ENCODE peak calls at places on chromosomes 16 and 17, in ten cellular contexts. J is stimulated activated naive CD8-positive, alpha-beta T cell treated with anti-CD3 and anti-CD28 coated beads, Interleukin-15, amount 100 ng/mL, for 72 hours; R is stimulated activated CD8-positive, alpha-beta memory T cell treated with anti-CD3 and anti-CD28 coated beads, Interleukin-4, amount 100 ng/mL, for 4 hours; O is CD8-positive, alpha-beta memory T cell; D is EL; G is MCF 10A; P is amniotic stem cell; Z is DMS79; L is neural crest cell; M is CD4-positive, CD25-positive, alpha-beta regulatory T cell. K is an unnamed sample.

GRCh38 chr17:80307994-80308671 is 47.5 kb downstream of the RNF213 start:
- DNase-seq in J (no peak), M (no peak), G (no peak), R (no peak), O (no peak), D (no peak), Z (no peak), P (no peak), L (no peak), K (no peak)

GRCh38 chr17:28370035-28370743 is at the start of gene VTN:
- DNase-seq in G (peak), P (no peak), L (peak), O (no peak), J (no peak), R (no peak), M (no peak), Z (no peak), D (peak), K (peak)

GRCh38 chr16:62870554-62870953 is 834.3 kb upstream of the CDH8 start:
- DNase-seq in Z (no peak), R (no peak), G (no peak), D (no peak), J (no peak), M (no peak), O (no peak), L (no peak), P (no peak), K (no peak)

GRCh38 chr17:76472258-76472645 is 4.8 kb downstream of the AANAT start:
- DNase-seq in D (no peak), P (no peak), G (no peak), J (no peak), Z (no peak), L (no peak), R (no peak), O (no peak), M (no peak), K (no peak)

GRCh38 chr16:2740476-2740875 is 12.0 kb upstream of the SRRM2 start:
- DNase-seq in D (no peak), L (no peak), J (no peak), G (no peak), O (no peak), Z (no peak), P (no peak), R (no peak), M (no peak), K (no peak)

GRCh38 chr17:44071772-44072171 is 1.2 kb downstream of the G6PC3 start:
- DNase-seq in D (peak), P (no peak), Z (peak), O (no peak), L (no peak), M (no peak), G (peak), R (no peak), J (no peak), K (no peak)

GRCh38 chr17:9330140-9330902 is 245.3 kb downstream of the STX8 start:
- DNase-seq in D (no peak), Z (no peak), G (no peak), M (no peak), L (peak), J (no peak), R (no peak), O (no peak), P (no peak), K (no peak)

GRCh38 chr17:28576758-28577465 is at the start of gene ALDOC:
- DNase-seq in R (peak), J (peak), Z (no peak), D (peak), O (peak), G (peak), L (peak), P (peak), M (peak), K (peak)

GRCh38 chr17:70205386-70205785 is 36.1 kb downstream of the KCNJ2 start:
- DNase-seq in Z (no peak), R (no peak), L (no peak), M (no peak), P (no peak), J (no peak), G (no peak), O (no peak), D (no peak), K (no peak)

GRCh38 chr16:69917739-69918138 is 33.4 kb upstream of the CLEC18A start:
- DNase-seq in L (no peak), J (no peak), R (no peak), Z (no peak), M (no peak), G (peak), P (peak), O (no peak), D (peak), K (peak)

GRCh38 chr16:47461598-47462266 is 601 bp downstream of the PHKB start:
- DNase-seq in G (peak), D (peak), L (peak), R (no peak), O (no peak), Z (peak), P (no peak), M (no peak), J (peak), K (no peak)

GRCh38 chr16:68235105-68235881 is 634 bp downstream of the ESRP2 start:
- DNase-seq in R (no peak), M (no peak), D (no peak), O (no peak), L (no peak), Z (no peak), J (no peak), P (no peak), G (peak), K (no peak)

GRCh38 chr17:17416400-17417360 is 60.1 kb upstream of the MED9 start:
- DNase-seq in P (no peak), D (peak), Z (no peak), G (peak), L (no peak), M (no peak), R (no peak), O (no peak), J (peak), K (no peak)

GRCh38 chr17:144936-145670 is 7.7 kb downstream of the SCGB1C2 start:
- DNase-seq in L (no peak), P (no peak), G (no peak), J (no peak), O (no peak), M (no peak), R (no peak), Z (no peak), D (no peak), K (peak)

GRCh38 chr17:66240630-66241029 is 11.4 kb upstream of the APOH start:
- DNase-seq in M (no peak), P (no peak), R (no peak), J (no peak), G (no peak), D (peak), O (no peak), Z (no peak), L (no peak), K (no peak)

K was measured in testis.